ENCODE peak calls at places on chromosomes 13 and 19, in four cellular contexts. L is left ventricle myocardium inferior; H is AG09309; B is CD8-positive, alpha-beta T cell. N is an unnamed sample.

GRCh38 chr19:17121736-17122293 is 46.2 kb downstream of the MYO9B start:
- DNase-seq in H (peak; percentile 87), B (no peak), L (no peak), N (peak; percentile 50)

GRCh38 chr19:13692096-13692495 is 72.2 kb upstream of the MRI1 start:
- DNase-seq in L (no peak), H (peak; percentile 25), B (no peak), N (no peak)

GRCh38 chr13:113027566-113027965 is 58.6 kb downstream of the MCF2L start:
- DNase-seq in H (no peak), L (no peak), B (no peak), N (no peak)

GRCh38 chr13:31545616-31546015 is 193.7 kb upstream of the RXFP2 start:
- DNase-seq in H (peak; percentile 34), L (no peak), B (no peak), N (no peak)

GRCh38 chr19:5243878-5244277 is 96.7 kb downstream of the PTPRS start:
- DNase-seq in L (no peak), H (no peak), B (no peak), N (no peak)

GRCh38 chr13:109810761-109811510 is 24.6 kb upstream of the IRS2 start:
- DNase-seq in B (no peak), H (no peak), L (no peak), N (no peak)

GRCh38 chr13:23849670-23850069 is 39.5 kb downstream of the MIPEP start:
- DNase-seq in L (no peak), H (no peak), B (no peak), N (no peak)

GRCh38 chr13:28622286-28622685 is 36.6 kb upstream of the POMP start:
- DNase-seq in B (no peak), H (no peak), L (peak; percentile 38), N (no peak)

GRCh38 chr13:75356426-75356825 is 125.5 kb downstream of the TBC1D4 start:
- DNase-seq in H (no peak), B (no peak), L (no peak), N (no peak)

GRCh38 chr13:22506286-22506685 is 674.5 kb upstream of the SGCG start:
- DNase-seq in L (no peak), B (no peak), H (no peak), N (no peak)

GRCh38 chr13:32737111-32737571 is 150.9 kb downstream of the PDS5B start:
- DNase-seq in L (no peak), B (no peak), H (no peak), N (peak; percentile 16)

GRCh38 chr13:28100149-28101121 is at the start of gene FLT3:
- DNase-seq in L (peak; percentile 18), H (no peak), B (no peak), N (no peak)

GRCh38 chr19:57566396-57567256 is 7.0 kb upstream of the ZNF550 start:
- DNase-seq in H (no peak), B (no peak), L (no peak), N (no peak)

GRCh38 chr13:48431987-48432615 is 19.2 kb upstream of the LPAR6 start:
- DNase-seq in H (no peak), L (no peak), B (no peak), N (no peak)

GRCh38 chr13:48230541-48230940 is 2.5 kb upstream of the ITM2B start:
- DNase-seq in B (no peak), L (no peak), H (no peak), N (no peak)

GRCh38 chr13:31930901-31931522 is 100.6 kb upstream of the FRY start:
- DNase-seq in B (no peak), L (no peak), H (no peak), N (peak; percentile 40)

GRCh38 chr19:15265849-15266248 is 33.6 kb upstream of the EPHX3 start:
- DNase-seq in H (peak; percentile 91), B (no peak), L (peak; percentile 90), N (no peak)

GRCh38 chr13:24080134-24080533 is 80.4 kb upstream of the SPATA13 start:
- DNase-seq in L (no peak), B (no peak), H (no peak), N (no peak)

GRCh38 chr19:55540619-55541018 is 3.7 kb upstream of the SBK2 start:
- DNase-seq in L (no peak), H (no peak), B (no peak), N (no peak)

GRCh38 chr13:59459972-59460371 is 703.8 kb downstream of the DIAPH3 start:
- DNase-seq in B (no peak), H (no peak), L (no peak), N (no peak)

GRCh38 chr13:110214637-110215036 is 92.3 kb downstream of the COL4A1 start:
- DNase-seq in H (peak; percentile 18), B (no peak), L (no peak), N (no peak)

GRCh38 chr13:34657716-34658115 is 284.4 kb upstream of the NBEA start:
- DNase-seq in L (no peak), B (no peak), H (peak; percentile 13), N (no peak)

GRCh38 chr13:102591988-102592781 is 4.6 kb upstream of the TPP2 start:
- DNase-seq in H (peak; percentile 24), L (peak; percentile 72), B (peak; percentile 69), N (peak; percentile 64)

GRCh38 chr19:16927883-16928282 is 39.1 kb downstream of the F2RL3 start:
- DNase-seq in B (no peak), L (no peak), H (no peak), N (no peak)

DNA sequence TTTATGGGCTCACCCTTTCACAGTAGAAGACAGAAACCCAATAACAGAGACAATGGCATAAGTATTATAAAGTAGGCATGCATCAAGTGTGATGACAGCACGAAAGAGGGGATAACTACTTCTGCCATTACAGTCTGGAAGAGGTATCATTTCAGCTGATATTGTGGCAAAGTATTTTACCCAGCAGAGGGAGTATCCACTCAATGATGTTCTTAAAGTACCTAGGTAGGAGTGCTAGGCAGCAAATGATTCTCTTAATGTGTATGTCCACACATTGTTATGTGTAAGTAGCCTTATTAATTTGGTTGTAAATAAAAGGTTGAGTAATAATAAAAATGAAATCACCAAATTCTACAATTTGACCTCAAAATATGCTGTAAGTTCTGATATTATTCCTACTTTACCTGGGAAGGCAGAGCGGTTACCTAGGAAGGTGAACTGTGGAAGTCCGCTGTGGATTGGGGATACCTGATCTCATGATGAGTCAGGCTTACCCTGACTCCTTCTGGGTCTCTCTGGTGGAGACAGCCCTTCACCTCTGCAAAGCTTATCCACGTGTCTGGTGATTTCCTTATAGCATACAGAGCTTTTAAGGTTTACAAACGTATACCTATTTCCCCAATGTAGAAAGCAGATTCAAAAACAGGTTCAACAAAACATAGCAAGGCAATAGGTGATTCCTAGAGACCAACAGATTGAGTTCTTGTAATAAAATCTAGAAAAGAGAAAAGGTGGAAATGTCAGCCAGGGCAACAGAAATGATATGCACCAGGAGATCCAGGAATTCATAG is 4.0 kb upstream of the UBAC2 start:
- DNase-seq in H (no peak), B (no peak), L (no peak), N (no peak)
- TF ChIP-seq CTCF in H (peak; percentile 20), B (peak; percentile 54), L (no peak), N (peak; percentile 20)

DNA sequence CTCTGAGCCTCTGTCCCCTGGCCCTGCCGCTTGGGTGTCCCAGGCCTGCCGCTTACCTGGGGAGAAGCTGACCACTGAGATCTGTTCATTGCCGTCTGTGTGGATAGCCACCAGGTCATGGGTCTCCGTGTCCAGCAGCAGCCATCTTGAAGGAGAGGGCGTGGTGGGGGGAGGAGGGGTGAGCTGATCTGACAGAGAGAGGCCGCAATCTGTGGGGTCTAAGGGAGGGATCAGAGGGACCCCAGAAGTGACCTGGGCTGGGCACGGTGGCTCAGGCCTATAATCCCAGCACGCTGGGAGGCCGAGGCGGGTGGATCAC is 14.7 kb upstream of the GPR4 start:
- DNase-seq in B (no peak), L (no peak), H (no peak), N (no peak)
- H3K4me3 ChIP-seq in B (no peak overlapping the region), L (no peak overlapping the region), H (no peak overlapping the region), N (no peak overlapping the region)

GRCh38 chr13:100675660-100676129 is 1.1 kb upstream of the TMTC4 start:
- DNase-seq in L (no peak), B (no peak), H (no peak), N (no peak)

GRCh38 chr13:100673376-100673830 is 1.2 kb downstream of the TMTC4 start:
- DNase-seq in L (no peak), B (no peak), H (no peak), N (no peak)

GRCh38 chr13:100673831-100674362 is 698 bp downstream of the TMTC4 start:
- DNase-seq in L (peak; percentile 66), H (peak; percentile 27), B (peak; percentile 34), N (peak; percentile 30)

GRCh38 chr13:100674363-100674847 is at the start of gene TMTC4:
- DNase-seq in B (peak; percentile 8), H (no peak), L (no peak), N (no peak)

DNA sequence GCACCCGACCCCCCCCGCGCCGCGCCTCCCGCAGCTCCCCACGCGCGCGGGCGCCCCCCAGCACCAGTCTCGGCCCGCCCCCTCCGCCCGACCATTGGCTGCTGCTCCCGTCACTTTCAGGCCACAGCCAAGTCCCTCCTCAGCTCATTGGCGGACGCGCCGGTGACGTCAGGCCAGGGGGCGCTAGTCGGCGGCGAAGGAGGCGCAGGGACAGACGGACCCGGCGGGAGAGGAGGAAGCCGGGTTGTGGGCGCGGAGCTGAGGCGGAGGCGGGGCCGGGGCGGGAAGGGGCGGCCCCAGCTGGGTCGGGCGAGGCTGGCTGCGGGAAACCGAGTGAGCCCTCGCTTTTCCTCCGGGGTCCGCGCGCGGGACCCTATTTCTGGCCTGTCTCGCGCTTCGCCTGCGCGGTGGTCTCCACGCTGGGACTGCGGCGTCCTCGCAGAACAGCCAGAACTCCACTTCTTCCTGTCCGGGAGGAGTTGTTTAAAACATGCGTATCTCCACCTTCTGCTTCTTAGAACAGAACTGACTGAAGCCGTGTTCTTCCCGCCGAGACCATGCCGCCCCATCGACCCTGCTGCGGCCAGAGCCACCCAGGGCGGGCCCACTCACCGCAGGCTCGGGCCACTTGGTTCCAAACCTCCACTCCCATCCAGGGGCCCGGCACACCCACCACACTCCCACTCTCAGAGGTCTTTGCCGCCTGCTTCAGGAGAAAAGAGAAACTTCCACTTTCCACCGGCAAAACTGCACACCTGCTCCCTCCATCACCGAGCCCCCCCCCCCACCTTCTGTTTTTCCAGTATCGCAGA is 459 bp upstream of the TMTC4 start:
- DNase-seq in H (peak; percentile 86), B (peak; percentile 100), L (peak; percentile 100), N (peak; percentile 88)
- TF ChIP-seq CTCF in H (peak; percentile 41), B (no peak), L (peak; percentile 44), N (peak; percentile 35)

DNA sequence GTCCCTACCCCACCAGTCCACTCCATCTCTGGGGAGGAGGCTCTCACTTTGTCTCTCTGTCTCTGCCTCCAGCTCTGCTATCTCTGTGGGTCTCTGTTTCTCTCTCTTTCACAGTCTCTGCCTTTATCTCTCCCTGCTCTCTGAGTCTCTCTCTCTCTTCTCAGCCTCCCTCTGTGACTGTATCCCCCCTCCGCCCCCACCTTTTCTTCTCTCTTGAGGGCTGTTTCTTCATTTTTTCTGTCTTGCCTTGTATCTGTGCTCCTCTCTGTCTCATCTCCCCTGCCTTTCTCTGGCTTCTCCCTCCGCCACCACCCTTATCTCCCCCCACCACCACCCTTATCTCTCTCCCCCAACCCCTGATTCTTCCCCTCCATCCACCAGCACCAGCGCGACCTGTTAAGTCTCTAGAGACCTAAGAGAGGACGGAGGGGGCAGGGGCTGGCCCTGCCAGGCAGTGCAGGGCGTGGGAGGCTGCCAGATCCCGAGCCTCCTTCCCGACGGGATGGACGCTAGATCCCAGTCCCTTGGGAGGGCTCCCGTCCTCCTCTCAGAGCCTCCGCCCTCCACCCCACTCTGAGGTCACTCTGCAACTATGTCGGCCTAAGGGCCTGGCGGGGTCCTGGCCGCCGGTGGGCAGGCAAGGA is 1.0 kb downstream of the AXL start:
- DNase-seq in L (peak; percentile 50), B (no peak), H (no peak), N (no peak)
- H3K4me3 ChIP-seq in L (peak overlapping the region; percentile 73), B (no peak overlapping the region), H (peak overlapping the region; percentile 69), N (no peak overlapping the region)